ENCODE peak calls at places on chromosomes 12 and 14, in seven cellular contexts. Z is GM12878, E is ovary, M is stomach, R is suprapubic skin, U is sigmoid colon, I is A549. S is an unnamed sample.

GRCh38 chr14:104894331-104895206 is 29.5 kb downstream of the CEP170B start:
- DNase-seq in U (peak; percentile 59), I (no peak), Z (no peak), R (peak; percentile 75), M (peak; percentile 24), E (peak; percentile 18), S (no peak)

GRCh38 chr14:63737582-63738006 is 9.7 kb upstream of the SGPP1 start:
- DNase-seq in R (no peak), Z (peak; percentile 68), E (no peak), M (no peak), I (no peak), U (no peak), S (no peak)

GRCh38 chr12:76317976-76318375 is 30.2 kb downstream of the BBS10 start:
- DNase-seq in I (no peak), E (no peak), Z (no peak), M (no peak), R (no peak), U (no peak), S (no peak)

GRCh38 chr12:51907083-51907863 is at the start of gene ACVRL1:
- DNase-seq in I (no peak), Z (no peak), E (no peak), R (no peak), M (no peak), U (peak; percentile 69), S (no peak)

GRCh38 chr14:77498120-77498979 is at the start of gene ISM2:
- DNase-seq in I (peak; percentile 32), U (peak; percentile 61), R (no peak), E (peak; percentile 58), Z (no peak), M (peak; percentile 42), S (no peak)

GRCh38 chr14:63993992-63994391 is 141.2 kb downstream of the SYNE2 start:
- DNase-seq in E (no peak), M (no peak), Z (no peak), I (peak; percentile 13), U (no peak), R (no peak), S (no peak)

GRCh38 chr14:65331652-65332051 is 80.9 kb upstream of the FUT8 start:
- DNase-seq in M (no peak), I (no peak), E (no peak), Z (no peak), R (no peak), U (no peak), S (no peak)

GRCh38 chr14:49584058-49584457 is 2.1 kb downstream of the RPS29 start:
- DNase-seq in E (no peak), R (no peak), U (no peak), M (no peak), I (no peak), Z (no peak), S (no peak)

GRCh38 chr12:113568021-113568420 is 96.3 kb upstream of the LHX5 start:
- DNase-seq in R (no peak), U (no peak), M (no peak), Z (no peak), I (no peak), E (no peak), S (no peak)

GRCh38 chr12:31518680-31519227 is 72.2 kb downstream of the DENND5B start:
- DNase-seq in R (no peak), M (no peak), U (no peak), Z (no peak), E (no peak), I (peak; percentile 97), S (no peak)

GRCh38 chr14:22297376-22297775 is 291.6 kb downstream of the DAD1 start:
- DNase-seq in M (no peak), I (no peak), U (no peak), R (no peak), E (no peak), Z (no peak), S (no peak)

GRCh38 chr12:58452546-58452945 is 467.8 kb downstream of the LRIG3 start:
- DNase-seq in E (no peak), I (no peak), Z (no peak), U (no peak), R (no peak), M (no peak), S (no peak)

GRCh38 chr14:29098625-29099024 is 332.0 kb downstream of the FOXG1 start:
- DNase-seq in Z (no peak), R (no peak), U (no peak), I (no peak), M (no peak), E (no peak), S (no peak)

GRCh38 chr14:68042591-68043210 is 223.1 kb downstream of the RAD51B start:
- DNase-seq in E (no peak), U (no peak), R (no peak), M (no peak), Z (no peak), I (peak; percentile 56), S (no peak)

GRCh38 chr12:101596172-101596571 is 1.4 kb downstream of the MYBPC1 start:
- DNase-seq in M (no peak), E (no peak), I (no peak), U (no peak), Z (no peak), R (no peak), S (no peak)

GRCh38 chr12:111319600-111320232 is 49.2 kb downstream of the PHETA1 start:
- DNase-seq in E (no peak), R (no peak), M (no peak), U (no peak), Z (no peak), I (no peak), S (no peak)

GRCh38 chr12:95548539-95549391 is 2.5 kb downstream of the USP44 start:
- DNase-seq in E (peak; percentile 77), M (peak; percentile 48), Z (no peak), R (no peak), U (peak; percentile 83), I (peak; percentile 55), S (no peak)

GRCh38 chr12:754238-754816 is 1.9 kb downstream of the WNK1 start:
- DNase-seq in R (no peak), Z (no peak), E (peak; percentile 41), M (no peak), I (peak; percentile 41), U (no peak), S (no peak)

GRCh38 chr12:6161124-6161882 is 36.8 kb upstream of the VWF start:
- DNase-seq in I (no peak), Z (no peak), M (no peak), R (no peak), U (no peak), E (no peak), S (no peak)

GRCh38 chr12:126767334-126767733 is 1499.6 kb upstream of the TMEM132C start:
- DNase-seq in M (no peak), I (no peak), E (no peak), Z (no peak), U (no peak), R (no peak), S (peak; percentile 42)

GRCh38 chr12:10354502-10354901 is 35.3 kb downstream of the KLRK1 start:
- DNase-seq in U (no peak), Z (no peak), R (no peak), E (no peak), M (no peak), I (no peak), S (no peak)

GRCh38 chr12:111437816-111438454 is 32.2 kb downstream of the SH2B3 start:
- DNase-seq in Z (no peak), M (no peak), U (no peak), R (no peak), E (no peak), I (no peak), S (no peak)

GRCh38 chr14:96762650-96763049 is 34.5 kb upstream of the VRK1 start:
- DNase-seq in I (peak; percentile 76), E (no peak), R (no peak), U (no peak), Z (peak; percentile 65), M (no peak), S (no peak)

GRCh38 chr12:25040593-25040992 is 91.7 kb upstream of the BCAT1 start:
- DNase-seq in Z (no peak), I (no peak), R (no peak), E (no peak), U (no peak), M (no peak), S (no peak)

GRCh38 chr12:1666685-1667162 is 24.1 kb upstream of the ADIPOR2 start:
- DNase-seq in I (no peak), R (no peak), M (no peak), Z (no peak), U (no peak), E (no peak), S (no peak)

GRCh38 chr14:22838631-22839041 is 2.3 kb downstream of the MMP14 start:
- DNase-seq in M (no peak), I (no peak), R (peak; percentile 81), E (peak; percentile 59), Z (no peak), U (no peak), S (no peak)

GRCh38 chr14:37864861-37865718 is 269.7 kb downstream of the TTC6 start:
- DNase-seq in U (peak; percentile 74), M (peak; percentile 68), R (no peak), Z (no peak), I (peak; percentile 54), E (no peak), S (no peak)

GRCh38 chr14:33859306-33859705 is 91.6 kb downstream of the EGLN3 start:
- DNase-seq in I (no peak), M (no peak), R (no peak), U (no peak), Z (no peak), E (no peak), S (peak; percentile 17)
- TF ChIP-seq EP300 in I (no peak), M (no peak), R (no peak), U (no peak), Z (no peak), E (no peak), S (no peak)

DNA sequence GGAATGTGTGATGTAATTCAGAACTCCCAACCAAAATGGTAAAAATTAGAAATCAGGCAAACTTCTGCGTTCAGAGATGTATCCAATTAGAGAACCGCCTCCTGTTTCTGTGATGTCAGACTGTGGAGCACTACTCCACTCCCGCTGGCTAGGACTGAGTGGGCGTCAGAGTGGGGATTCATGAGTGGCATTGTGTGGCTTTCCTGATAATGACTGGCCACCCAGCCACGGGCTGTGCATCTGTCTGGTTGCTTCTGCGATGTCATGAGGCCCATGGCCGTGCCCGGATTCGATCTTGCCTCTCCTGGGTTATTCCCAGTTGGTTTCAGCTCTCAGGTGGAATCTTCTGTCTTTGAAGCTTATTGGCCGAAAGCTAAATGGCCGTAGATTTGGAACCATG is 87.1 kb upstream of the KCNA1 start:
- DNase-seq in U (no peak), I (no peak), E (no peak), M (no peak), Z (no peak), R (no peak), S (no peak)
- H3K4me1 ChIP-seq in U (no peaks in the 10 kb centered on the region), I (no peaks in the 10 kb centered on the region), E (no peaks in the 10 kb centered on the region), M (no peaks in the 10 kb centered on the region), Z (peaks cover 26% of the 10 kb centered on the region), R (peaks cover 5% of the 10 kb centered on the region), S (peaks cover 44% of the 10 kb centered on the region)

DNA sequence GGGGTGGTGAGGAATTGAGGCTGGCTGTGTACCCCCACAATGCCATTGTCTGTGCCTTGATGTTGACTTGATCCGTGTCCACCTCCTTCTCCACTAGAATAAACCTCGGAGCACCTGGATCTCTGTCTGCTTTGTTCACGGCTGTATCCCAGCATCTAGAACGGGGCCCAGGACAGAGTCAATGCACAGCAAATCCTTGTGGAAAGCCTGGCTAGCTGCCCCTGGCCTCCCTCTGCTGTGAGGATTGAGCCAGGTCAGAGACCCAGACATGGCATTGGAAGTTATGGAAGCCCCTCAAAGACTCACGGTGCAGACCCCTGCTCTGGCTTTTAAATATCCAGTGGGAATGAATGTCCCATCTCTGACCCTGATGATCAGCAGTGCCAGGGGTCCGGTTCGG is 109.2 kb downstream of the SCARB1 start:
- DNase-seq in M (no peak), U (no peak), E (no peak), Z (no peak), R (no peak), I (no peak), S (no peak)
- H3K27ac ChIP-seq in M (peak overlapping the region; percentile 77), U (peak overlapping the region; percentile 87), E (peak overlapping the region; percentile 57), Z (no peak overlapping the region), R (peak overlapping the region; percentile 78), I (peak overlapping the region; percentile 8), S (peak overlapping the region; percentile 95)

GRCh38 chr14:35235840-35236239 is 56.3 kb upstream of the PSMA6 start:
- DNase-seq in E (no peak), Z (no peak), R (no peak), I (no peak), U (no peak), M (no peak), S (no peak)
- TF ChIP-seq EP300 in E (no peak), Z (no peak), R (no peak), I (no peak), U (no peak), M (no peak), S (no peak)